ENCODE peak calls at places on chromosomes 16 and 17, in seven cellular contexts. P, W, Q, L, C, K and V are unnamed samples.

GRCh38 chr17:46026045-46026814 is 27.2 kb downstream of the STH start:
- DNase-seq in Q (no peak), W (no peak), L (no peak), K (peak; percentile 41), C (no peak), P (no peak), V (peak; percentile 38)

GRCh38 chr16:83952940-83953795 is at the start of gene OSGIN1:
- DNase-seq in C (peak; percentile 82), P (peak; percentile 51), W (peak; percentile 71), K (peak; percentile 54), Q (peak; percentile 76), L (peak; percentile 85), V (peak; percentile 95)

GRCh38 chr17:71338396-71338795 is 782.4 kb upstream of the SOX9 start:
- DNase-seq in C (no peak), L (no peak), P (no peak), Q (peak; percentile 45), W (no peak), K (no peak), V (peak; percentile 16)

GRCh38 chr17:80123791-80124190 is 22.4 kb downstream of the GAA start:
- DNase-seq in W (no peak), Q (no peak), L (no peak), P (no peak), C (no peak), K (no peak), V (no peak)

GRCh38 chr16:56835330-56835729 is 29.7 kb upstream of the SLC12A3 start:
- DNase-seq in C (no peak), L (no peak), P (no peak), K (no peak), W (no peak), Q (no peak), V (no peak)

GRCh38 chr17:50258647-50259483 is 15.4 kb upstream of the TMEM92 start:
- DNase-seq in K (no peak), P (no peak), Q (peak; percentile 67), W (no peak), C (no peak), L (no peak), V (no peak)

GRCh38 chr16:25841776-25842175 is 150.0 kb downstream of the HS3ST4 start:
- DNase-seq in W (no peak), C (no peak), L (no peak), P (no peak), K (no peak), Q (no peak), V (no peak)

GRCh38 chr17:15197229-15197628 is 67.9 kb downstream of the PMP22 start:
- DNase-seq in K (no peak), C (no peak), Q (no peak), L (no peak), P (no peak), W (no peak), V (no peak)

GRCh38 chr17:16915752-16916556 is 56.0 kb downstream of the TNFRSF13B start:
- DNase-seq in C (peak; percentile 15), P (no peak), K (peak; percentile 84), W (peak; percentile 5), L (peak; percentile 37), Q (no peak), V (peak; percentile 66)

GRCh38 chr16:4266372-4266771 is 6.5 kb downstream of the TFAP4 start:
- DNase-seq in Q (no peak), L (no peak), W (no peak), K (peak; percentile 79), C (no peak), P (no peak), V (peak; percentile 43)

GRCh38 chr17:2049333-2050245 is 5.3 kb upstream of the HIC1 start:
- DNase-seq in L (peak; percentile 88), Q (no peak), C (peak; percentile 60), K (peak; percentile 81), P (no peak), W (peak; percentile 84), V (peak; percentile 63)

GRCh38 chr17:78600181-78600651 is 23.0 kb upstream of the DNAH17 start:
- DNase-seq in Q (no peak), C (no peak), L (no peak), K (no peak), P (no peak), W (no peak), V (no peak)

GRCh38 chr17:7982171-7982570 is 20.2 kb upstream of the GUCY2D start:
- DNase-seq in K (no peak), L (no peak), C (no peak), Q (no peak), P (no peak), W (no peak), V (peak; percentile 38)

GRCh38 chr17:45934044-45934979 is 40.0 kb downstream of the MAPT start:
- DNase-seq in C (no peak), P (no peak), W (no peak), Q (no peak), K (no peak), L (no peak), V (no peak)

GRCh38 chr16:50627419-50627818 is 53.7 kb downstream of the SNX20 start:
- DNase-seq in K (peak; percentile 74), P (no peak), C (no peak), Q (no peak), W (peak; percentile 11), L (peak; percentile 50), V (peak; percentile 55)

GRCh38 chr17:73293480-73293911 is 18.3 kb downstream of the CDC42EP4 start:
- DNase-seq in Q (no peak), K (no peak), C (no peak), L (no peak), W (no peak), P (no peak), V (peak; percentile 37)

GRCh38 chr16:65548470-65548869 is 426.6 kb upstream of the CDH11 start:
- DNase-seq in K (peak; percentile 39), W (no peak), P (no peak), L (no peak), C (no peak), Q (no peak), V (no peak)

GRCh38 chr17:42830971-42831370 is 2.2 kb upstream of the PSME3 start:
- DNase-seq in Q (no peak), L (no peak), P (no peak), W (no peak), K (no peak), C (no peak), V (no peak)

GRCh38 chr16:30570621-30571443 is 682 bp downstream of the ZNF688 start:
- DNase-seq in W (no peak), Q (no peak), C (peak; percentile 34), L (no peak), P (no peak), K (peak; percentile 58), V (no peak)

GRCh38 chr16:30122621-30123160 is 329 bp downstream of the MAPK3 start:
- DNase-seq in Q (no peak), K (peak; percentile 67), C (peak; percentile 67), W (no peak), P (no peak), L (peak; percentile 20), V (no peak)

GRCh38 chr17:50201226-50201854 is at the start of gene COL1A1:
- DNase-seq in K (peak; percentile 59), C (no peak), P (no peak), W (no peak), Q (no peak), L (no peak), V (no peak)

GRCh38 chr16:65975049-65975708 is 391.3 kb upstream of the CDH5 start:
- DNase-seq in P (no peak), K (peak; percentile 8), Q (peak; percentile 72), C (no peak), L (no peak), W (no peak), V (peak; percentile 71)

GRCh38 chr17:13429201-13429600 is 172.5 kb downstream of the HS3ST3A1 start:
- DNase-seq in Q (peak; percentile 55), W (no peak), L (no peak), K (no peak), C (no peak), P (no peak), V (no peak)

GRCh38 chr17:30104575-30105339 is 11.9 kb upstream of the NSRP1 start:
- DNase-seq in C (peak; percentile 72), Q (peak; percentile 71), P (peak; percentile 61), K (peak; percentile 95), W (peak; percentile 59), L (peak; percentile 65), V (peak; percentile 100)

GRCh38 chr16:676565-677297 is 1.3 kb downstream of the RHBDL1 start:
- DNase-seq in C (no peak), P (peak; percentile 82), Q (no peak), L (no peak), K (peak; percentile 54), W (no peak), V (no peak)

GRCh38 chr17:44794699-44795413 is 35.2 kb downstream of the GJC1 start:
- DNase-seq in P (no peak), W (no peak), K (no peak), C (no peak), Q (peak; percentile 78), L (no peak), V (peak; percentile 83)

GRCh38 chr16:22008215-22009142 is 568 bp downstream of the MOSMO start:
- DNase-seq in Q (no peak), L (peak; percentile 34), C (no peak), W (no peak), P (no peak), K (peak; percentile 62), V (peak; percentile 29)

GRCh38 chr17:38358586-38359513 is 7.2 kb downstream of the SOCS7 start:
- DNase-seq in W (no peak), L (no peak), K (no peak), P (no peak), C (no peak), Q (no peak), V (no peak)

GRCh38 chr17:64441772-64442549 is 7.0 kb upstream of the MILR1 start:
- DNase-seq in W (no peak), L (no peak), P (no peak), K (no peak), C (no peak), Q (no peak), V (peak; percentile 90)

GRCh38 chr17:37478187-37478586 is 11.5 kb upstream of the DUSP14 start:
- DNase-seq in K (no peak), P (no peak), W (no peak), L (no peak), Q (no peak), C (no peak), V (peak; percentile 26)

GRCh38 chr17:55161935-55162555 is 102.7 kb upstream of the HLF start:
- DNase-seq in Q (peak; percentile 69), P (no peak), K (no peak), L (no peak), C (no peak), W (no peak), V (no peak)

GRCh38 chr16:27430923-27431484 is 29.0 kb downstream of the IL21R start:
- DNase-seq in L (no peak), W (no peak), P (no peak), Q (no peak), K (no peak), C (no peak), V (peak; percentile 51)